ENCODE peak calls at places on chromosomes 7 and 10, in eight cellular contexts. T, Q, K, G, M, F, J and I are unnamed samples.

GRCh38 chr10:75982611-75983369 is 551.4 kb downstream of the LRMDA start:
- DNase-seq in T (peak), Q (no peak), K (no peak), G (peak), M (peak), F (no peak), J (no peak), I (no peak)

GRCh38 chr10:62049815-62050626 is 148.5 kb downstream of the ARID5B start:
- DNase-seq in T (no peak), Q (no peak), K (peak), G (no peak), M (no peak), F (no peak), J (no peak), I (no peak)

GRCh38 chr10:36148207-36148606 is 506.1 kb upstream of the FZD8 start:
- DNase-seq in T (no peak), Q (no peak), K (no peak), G (no peak), M (no peak), F (no peak), J (no peak), I (no peak)

GRCh38 chr7:100566018-100566531 is 7.6 kb downstream of the SAP25 start:
- DNase-seq in T (no peak), Q (no peak), K (no peak), G (no peak), M (no peak), F (no peak), J (no peak), I (no peak)

GRCh38 chr7:103065666-103066065 is 8.9 kb downstream of the FBXL13 start:
- DNase-seq in T (no peak), Q (no peak), K (peak), G (peak), M (peak), F (peak), J (no peak), I (no peak)

GRCh38 chr7:131105803-131106680 is 221.6 kb upstream of the MKLN1 start:
- DNase-seq in T (peak), Q (no peak), K (peak), G (peak), M (peak), F (peak), J (peak), I (peak)

GRCh38 chr10:33132626-33133025 is 174.6 kb upstream of the ITGB1 start:
- DNase-seq in T (no peak), Q (no peak), K (no peak), G (no peak), M (no peak), F (no peak), J (no peak), I (no peak)

GRCh38 chr7:35596061-35596460 is 98.9 kb downstream of the HERPUD2 start:
- DNase-seq in T (no peak), Q (no peak), K (peak), G (no peak), M (peak), F (no peak), J (no peak), I (no peak)

GRCh38 chr10:109405338-109405737 is 518.0 kb downstream of the XPNPEP1 start:
- DNase-seq in T (no peak), Q (no peak), K (no peak), G (no peak), M (peak), F (no peak), J (no peak), I (no peak)

GRCh38 chr10:31650010-31650409 is 278.6 kb downstream of the ARHGAP12 start:
- DNase-seq in T (peak), Q (peak), K (peak), G (peak), M (peak), F (no peak), J (peak), I (no peak)

GRCh38 chr7:81887691-81888090 is 117.8 kb upstream of the HGF start:
- DNase-seq in T (no peak), Q (no peak), K (no peak), G (no peak), M (no peak), F (no peak), J (no peak), I (no peak)

GRCh38 chr10:49332768-49333167 is 33.8 kb downstream of the C10orf71 start:
- DNase-seq in T (no peak), Q (no peak), K (no peak), G (no peak), M (no peak), F (no peak), J (no peak), I (no peak)

GRCh38 chr7:90312745-90313144 is 8.4 kb downstream of the FAM237B start:
- DNase-seq in T (no peak), Q (no peak), K (peak), G (no peak), M (peak), F (no peak), J (no peak), I (no peak)

GRCh38 chr7:46131916-46132795 is 211.1 kb upstream of the IGFBP3 start:
- DNase-seq in T (no peak), Q (peak), K (no peak), G (no peak), M (no peak), F (no peak), J (no peak), I (no peak)

GRCh38 chr10:100370561-100370975 is 23.5 kb downstream of the SCD start:
- DNase-seq in T (peak), Q (no peak), K (no peak), G (peak), M (peak), F (no peak), J (no peak), I (no peak)

GRCh38 chr7:107742678-107743566 is 1.0 kb upstream of the CBLL1 start:
- DNase-seq in T (peak), Q (peak), K (no peak), G (peak), M (no peak), F (peak), J (peak), I (peak)
- TF ChIP-seq CTCF in T (no peak), Q (no peak), K (no peak), G (no peak), M (peak), F (no peak), J (no peak), I (no peak)

GRCh38 chr7:22949944-22950343 is 64.0 kb downstream of the HYCC1 start:
- DNase-seq in T (no peak), Q (no peak), K (peak), G (no peak), M (no peak), F (no peak), J (no peak), I (no peak)
- TF ChIP-seq CTCF in T (no peak), Q (no peak), K (peak), G (no peak), M (peak), F (no peak), J (no peak), I (no peak)

GRCh38 chr7:151570366-151570915 is 50.7 kb upstream of the RHEB start:
- DNase-seq in T (no peak), Q (no peak), K (peak), G (no peak), M (peak), F (no peak), J (no peak), I (no peak)
- TF ChIP-seq CTCF in T (no peak), Q (peak), K (peak), G (peak), M (peak), F (peak), J (peak), I (no peak)

GRCh38 chr7:28533267-28533666 is 120.9 kb downstream of the CREB5 start:
- DNase-seq in T (no peak), Q (no peak), K (no peak), G (no peak), M (no peak), F (no peak), J (no peak), I (no peak)

GRCh38 chr7:28539289-28539981 is 127.1 kb downstream of the CREB5 start:
- DNase-seq in T (no peak), Q (no peak), K (no peak), G (no peak), M (no peak), F (no peak), J (no peak), I (no peak)

GRCh38 chr7:28533731-28534531 is 121.6 kb downstream of the CREB5 start:
- DNase-seq in T (peak), Q (no peak), K (peak), G (peak), M (peak), F (no peak), J (peak), I (no peak)

GRCh38 chr7:28530175-28531142 is 118.1 kb downstream of the CREB5 start:
- DNase-seq in T (no peak), Q (no peak), K (no peak), G (peak), M (peak), F (peak), J (no peak), I (no peak)

GRCh38 chr7:28536259-28536658 is 123.9 kb downstream of the CREB5 start:
- DNase-seq in T (no peak), Q (no peak), K (peak), G (no peak), M (peak), F (peak), J (no peak), I (no peak)
- TF ChIP-seq CTCF in T (no peak), Q (peak), K (peak), G (peak), M (peak), F (peak), J (peak), I (no peak)

DNA sequence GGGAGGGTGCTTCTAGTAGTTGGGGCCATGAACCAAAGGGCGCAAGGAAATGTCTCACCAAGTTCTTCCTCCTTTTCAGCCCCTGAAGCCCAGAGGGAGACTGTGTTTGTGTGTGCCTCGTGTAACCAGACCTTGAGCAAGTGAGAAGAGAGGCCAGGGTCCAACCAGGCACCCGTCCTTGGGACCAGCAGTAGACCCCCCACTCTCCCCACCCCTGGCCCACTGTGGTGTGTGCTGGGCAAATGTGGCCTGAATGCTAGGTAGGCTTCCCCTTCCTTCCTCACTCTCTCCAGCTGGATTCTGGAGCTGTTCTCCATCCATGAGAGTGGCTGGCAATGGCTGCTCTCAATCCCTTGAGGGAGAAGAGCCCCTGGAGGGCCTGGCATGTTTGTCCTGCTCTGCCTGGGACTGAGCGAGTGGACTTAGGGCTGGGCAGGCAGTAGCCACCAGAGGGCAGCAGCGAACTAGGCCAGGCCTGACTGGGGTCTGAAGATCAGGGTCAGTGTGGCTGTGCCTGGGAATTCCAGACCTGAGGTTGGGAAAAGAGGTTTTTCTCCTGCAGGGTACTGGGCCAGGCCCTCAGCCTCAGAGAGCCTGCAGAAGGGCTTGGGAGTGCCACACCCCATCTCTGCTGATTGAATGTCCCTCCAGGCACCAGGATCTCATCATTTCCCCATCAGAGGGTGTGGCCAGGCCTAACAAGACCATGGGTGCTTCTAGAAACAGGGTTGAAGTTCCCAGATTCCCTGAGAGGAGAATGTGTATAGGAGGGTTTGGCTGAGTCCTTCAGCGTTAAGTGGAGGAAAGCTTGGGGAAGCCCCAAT is 12.4 kb downstream of the SFRP5 start:
- DNase-seq in T (peak), Q (no peak), K (peak), G (peak), M (peak), F (peak), J (peak), I (peak)
- TF ChIP-seq CTCF in T (no peak), Q (peak), K (peak), G (peak), M (peak), F (peak), J (peak), I (peak)

DNA sequence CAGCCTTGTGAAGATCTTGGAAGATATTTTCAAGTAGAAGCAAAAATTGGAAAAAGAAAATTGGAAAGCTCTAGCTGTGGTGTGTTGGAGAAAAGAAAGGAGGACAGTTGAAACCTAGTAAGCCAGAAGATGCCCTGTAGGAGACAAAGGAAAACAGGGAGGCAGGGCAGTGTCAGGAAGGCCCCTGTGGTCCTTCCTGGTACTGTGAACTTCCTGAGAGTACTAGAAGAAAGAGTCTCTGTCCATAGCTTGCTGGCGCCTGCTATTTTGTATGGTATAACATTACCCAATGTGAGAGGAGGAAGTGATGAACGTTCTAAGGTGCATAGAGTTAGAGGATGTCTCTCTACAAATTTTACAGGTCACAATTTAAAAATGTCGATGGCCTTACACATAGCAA is 183.1 kb downstream of the CTTNBP2 start:
- DNase-seq in T (no peak), Q (no peak), K (no peak), G (no peak), M (no peak), F (no peak), J (no peak), I (no peak)
- TF ChIP-seq CTCF in T (no peak), Q (no peak), K (no peak), G (no peak), M (no peak), F (no peak), J (no peak), I (no peak)